ENCODE peak calls at places on chromosomes 6 and 20, in four cellular contexts. S is NCI-H146; U is B cell; R is stimulated activated naive CD4-positive, alpha-beta T cell. G is an unnamed sample.

GRCh38 chr20:760751-761417 is 7.4 kb downstream of the SLC52A3 start:
- DNase-seq in U (no peak), R (no peak), S (no peak), G (no peak)

GRCh38 chr20:34037767-34038166 is 44.1 kb downstream of the RALY start:
- DNase-seq in S (no peak), R (no peak), U (no peak), G (no peak)

GRCh38 chr6:34412643-34413214 is 13.1 kb downstream of the RPS10 start:
- DNase-seq in S (no peak), U (no peak), R (no peak), G (no peak)

GRCh38 chr20:35502352-35502751 is 27.1 kb downstream of the C20orf173 start:
- DNase-seq in R (no peak), U (peak), S (no peak), G (no peak)

GRCh38 chr6:13457577-13457976 is 29.8 kb downstream of the GFOD1 start:
- DNase-seq in U (no peak), S (no peak), R (no peak), G (no peak)

GRCh38 chr6:28693033-28693750 is 167.5 kb downstream of the GPX5 start:
- DNase-seq in U (no peak), S (no peak), R (no peak), G (no peak)

GRCh38 chr6:35401514-35401913 is 50.6 kb upstream of the FANCE start:
- DNase-seq in R (no peak), U (no peak), S (no peak), G (no peak)

GRCh38 chr6:42569102-42570028 is 5.5 kb downstream of the UBR2 start:
- DNase-seq in S (no peak), U (no peak), R (no peak), G (no peak)

GRCh38 chr6:44722736-44723135 is 335.2 kb downstream of the CDC5L start:
- DNase-seq in S (no peak), U (no peak), R (no peak), G (no peak)

GRCh38 chr20:19427480-19427879 is 215.0 kb downstream of the SLC24A3 start:
- DNase-seq in U (no peak), S (no peak), R (no peak), G (no peak)

GRCh38 chr6:11650711-11651110 is 113.2 kb downstream of the TMEM170B start:
- DNase-seq in R (no peak), S (no peak), U (no peak), G (no peak)

GRCh38 chr6:2086328-2087008 is 158.9 kb downstream of the GMDS start:
- DNase-seq in R (no peak), S (no peak), U (no peak), G (no peak)

GRCh38 chr20:56788671-56789610 is 159.8 kb downstream of the TFAP2C start:
- DNase-seq in S (no peak), R (no peak), U (no peak), G (peak)

GRCh38 chr20:63060057-63060991 is 53.6 kb upstream of the BHLHE23 start:
- DNase-seq in S (peak), U (no peak), R (no peak), G (peak)

GRCh38 chr6:145845557-145845956 is 31.0 kb upstream of the FBXO30 start:
- DNase-seq in U (no peak), R (no peak), S (no peak), G (no peak)

GRCh38 chr6:144330588-144330987 is 45.5 kb downstream of the UTRN start:
- DNase-seq in R (no peak), S (no peak), U (no peak), G (no peak)

GRCh38 chr6:144158133-144158532 is 7.8 kb downstream of the STX11 start:
- DNase-seq in U (no peak), R (no peak), S (no peak), G (peak)

GRCh38 chr6:36615018-36615761 is 21.0 kb downstream of the SRSF3 start:
- DNase-seq in S (peak), R (peak), U (peak), G (no peak)

GRCh38 chr6:45483501-45483900 is 105.8 kb upstream of the SUPT3H start:
- DNase-seq in S (no peak), R (no peak), U (no peak), G (no peak)

GRCh38 chr20:1945134-1945618 is 48.7 kb downstream of the PDYN start:
- DNase-seq in R (no peak), U (no peak), S (no peak), G (no peak)

GRCh38 chr6:28985396-28986164 is 19.5 kb downstream of the ZNF311 start:
- DNase-seq in U (no peak), S (peak), R (no peak), G (peak)

GRCh38 chr20:32480361-32481199 is 104.6 kb downstream of the NOL4L start:
- DNase-seq in R (no peak), S (no peak), U (no peak), G (no peak)

GRCh38 chr6:131575834-131576478 is 2.9 kb downstream of the ARG1 start:
- DNase-seq in R (no peak), U (no peak), S (no peak), G (no peak)

GRCh38 chr6:115001726-115002436 is 659.1 kb upstream of the HS3ST5 start:
- DNase-seq in S (no peak), U (no peak), R (no peak), G (no peak)

GRCh38 chr6:4805553-4806307 is 29.5 kb downstream of the CDYL start:
- DNase-seq in U (no peak), R (no peak), S (peak), G (peak)

GRCh38 chr20:24160563-24161355 is 172.2 kb upstream of the GGTLC1 start:
- DNase-seq in U (no peak), S (peak), R (no peak), G (peak)

GRCh38 chr20:57716202-57716601 is 6.4 kb upstream of the PMEPA1 start:
- DNase-seq in U (no peak), S (no peak), R (no peak), G (no peak)

GRCh38 chr6:166551797-166552495 is 34.5 kb downstream of the RAMACL start:
- DNase-seq in U (no peak), R (no peak), S (no peak), G (no peak)

GRCh38 chr6:35727206-35727934 is 9.5 kb upstream of the ARMC12 start:
- DNase-seq in R (no peak), U (no peak), S (peak), G (peak)